ENCODE peak calls at places on chromosomes 5 and 9, in six cellular contexts. W, X, H, G, V and D are unnamed samples.

GRCh38 chr5:134139891-134140469 is 25.5 kb downstream of the TCF7 start:
- DNase-seq in H (no peak), G (no peak), X (no peak), W (peak), V (peak), D (no peak)

GRCh38 chr5:137091473-137091872 is 407.7 kb downstream of the SPOCK1 start:
- DNase-seq in W (no peak), V (no peak), G (no peak), H (peak), X (no peak), D (no peak)

GRCh38 chr5:139765040-139765408 is 30.6 kb upstream of the PSD2 start:
- DNase-seq in G (no peak), H (no peak), V (no peak), X (no peak), W (no peak), D (no peak)

GRCh38 chr5:105407190-105407589 is 1844.6 kb upstream of the NUDT12 start:
- DNase-seq in G (no peak), V (no peak), X (no peak), W (no peak), H (no peak), D (no peak)

GRCh38 chr5:178984145-178985072 is 10.7 kb downstream of the GRM6 start:
- DNase-seq in W (no peak), V (no peak), G (no peak), X (no peak), H (no peak), D (no peak)

GRCh38 chr9:96150324-96151023 is 151.5 kb downstream of the HSD17B3 start:
- DNase-seq in H (no peak), V (no peak), W (peak), X (no peak), G (no peak), D (no peak)

GRCh38 chr5:89723907-89724306 is 685.6 kb downstream of the CETN3 start:
- DNase-seq in G (no peak), W (no peak), V (no peak), H (no peak), X (no peak), D (no peak)

GRCh38 chr9:76526026-76526425 is 67.0 kb downstream of the GCNT1 start:
- DNase-seq in W (no peak), V (no peak), G (no peak), H (no peak), X (no peak), D (no peak)

GRCh38 chr5:180208435-180209081 is 453 bp downstream of the RASGEF1C start:
- DNase-seq in G (no peak), W (no peak), H (peak), V (no peak), X (no peak), D (no peak)

GRCh38 chr9:16321461-16322119 is 548.9 kb downstream of the BNC2 start:
- DNase-seq in X (no peak), H (peak), G (no peak), V (peak), W (no peak), D (no peak)

GRCh38 chr9:131625848-131626670 is 80.7 kb downstream of the PRRT1B start:
- DNase-seq in X (no peak), G (no peak), H (no peak), W (no peak), V (no peak), D (no peak)

GRCh38 chr5:38780950-38781349 is 64.9 kb upstream of the OSMR start:
- DNase-seq in V (peak), X (peak), H (peak), W (no peak), G (peak), D (peak)

GRCh38 chr9:81601639-81602623 is 87.4 kb downstream of the TLE1 start:
- DNase-seq in V (no peak), G (no peak), W (no peak), H (no peak), X (no peak), D (no peak)

GRCh38 chr5:141880961-141881801 is 3.0 kb upstream of the PCDH1 start:
- DNase-seq in H (no peak), G (no peak), X (no peak), V (no peak), W (peak), D (no peak)

GRCh38 chr9:95079461-95079860 is 238.0 kb downstream of the FANCC start:
- DNase-seq in G (peak), W (no peak), V (no peak), X (no peak), H (no peak), D (no peak)

GRCh38 chr9:135741276-135742219 is 39.6 kb downstream of the KCNT1 start:
- DNase-seq in H (no peak), G (no peak), V (no peak), W (no peak), X (no peak), D (no peak)
- TF ChIP-seq CTCF in H (no peak), G (no peak), V (no peak), W (no peak), X (no peak), D (no peak)

GRCh38 chr9:133499130-133499891 is 20.4 kb upstream of the SLC2A6 start:
- DNase-seq in H (no peak), W (no peak), G (no peak), X (no peak), V (peak), D (no peak)
- TF ChIP-seq CTCF in H (no peak), W (no peak), G (no peak), X (no peak), V (no peak), D (no peak)

GRCh38 chr9:36728651-36729520 is 156.2 kb downstream of the MELK start:
- DNase-seq in V (peak), X (peak), W (peak), H (peak), G (no peak), D (peak)
- TF ChIP-seq CTCF in V (peak), X (peak), W (peak), H (peak), G (no peak), D (peak)

DNA sequence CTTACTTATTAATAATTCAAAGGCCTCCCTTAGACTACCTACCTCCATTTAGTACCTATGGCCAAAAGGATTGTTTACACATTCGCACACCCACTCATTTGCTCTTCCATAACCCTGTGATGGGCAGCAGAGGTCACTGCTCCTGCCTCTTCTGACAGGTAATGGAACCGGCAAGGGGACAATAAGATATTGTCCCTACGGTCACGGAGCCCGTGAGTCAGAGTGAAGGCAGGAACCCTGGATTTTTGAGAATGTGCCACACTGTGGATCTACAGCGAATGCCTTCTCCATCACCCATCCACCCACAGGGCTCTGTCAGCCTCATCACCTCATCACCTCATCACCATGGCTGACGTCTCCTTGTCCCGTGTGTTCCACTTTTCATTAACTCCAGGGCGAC is 132.3 kb downstream of the MYO10 start:
- DNase-seq in V (no peak), G (no peak), H (no peak), W (no peak), X (no peak), D (no peak)
- TF ChIP-seq CTCF in V (no peak), G (no peak), H (no peak), W (no peak), X (no peak), D (no peak)

DNA sequence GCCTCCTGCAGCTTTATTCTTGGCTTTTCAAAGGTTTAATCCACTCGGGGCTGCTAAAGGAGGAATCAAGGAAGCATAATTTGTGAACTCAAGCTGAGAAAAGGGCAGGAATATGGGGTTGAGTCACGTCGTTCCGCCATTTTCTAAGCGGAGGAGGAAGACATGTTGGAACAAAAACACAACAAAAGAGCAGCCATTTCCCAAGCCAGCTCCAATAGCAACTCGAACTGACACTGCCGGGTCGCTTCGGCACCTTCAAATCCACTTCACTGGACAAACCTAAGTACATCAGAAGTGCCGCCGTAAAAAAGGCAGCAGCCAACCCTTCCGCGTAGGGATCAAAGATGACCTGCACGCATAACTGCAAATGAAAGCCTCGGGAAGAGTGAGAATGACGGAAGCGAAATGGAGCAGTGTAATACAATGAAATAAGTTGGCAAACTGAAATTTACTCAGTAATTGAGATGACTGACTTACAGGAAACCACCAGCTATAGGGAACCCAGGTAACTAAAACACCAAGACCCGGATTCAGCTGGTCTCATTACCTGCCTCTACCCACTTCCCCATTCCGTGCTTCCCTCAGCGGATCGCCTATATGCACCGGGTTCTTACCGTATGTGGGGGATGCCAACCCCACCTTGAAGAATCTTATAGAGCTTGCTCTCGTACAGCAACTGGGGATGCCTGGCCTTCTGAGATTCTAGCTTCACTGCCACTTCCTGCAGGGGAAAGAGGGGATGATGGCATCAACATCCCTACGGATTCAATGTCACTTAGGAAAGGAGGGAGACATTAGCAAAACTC is 1.6 kb downstream of the CSNK1A1 start:
- DNase-seq in V (peak), X (no peak), G (no peak), W (no peak), H (peak), D (no peak)
- TF ChIP-seq CTCF in V (no peak), X (no peak), G (no peak), W (no peak), H (no peak), D (no peak)

DNA sequence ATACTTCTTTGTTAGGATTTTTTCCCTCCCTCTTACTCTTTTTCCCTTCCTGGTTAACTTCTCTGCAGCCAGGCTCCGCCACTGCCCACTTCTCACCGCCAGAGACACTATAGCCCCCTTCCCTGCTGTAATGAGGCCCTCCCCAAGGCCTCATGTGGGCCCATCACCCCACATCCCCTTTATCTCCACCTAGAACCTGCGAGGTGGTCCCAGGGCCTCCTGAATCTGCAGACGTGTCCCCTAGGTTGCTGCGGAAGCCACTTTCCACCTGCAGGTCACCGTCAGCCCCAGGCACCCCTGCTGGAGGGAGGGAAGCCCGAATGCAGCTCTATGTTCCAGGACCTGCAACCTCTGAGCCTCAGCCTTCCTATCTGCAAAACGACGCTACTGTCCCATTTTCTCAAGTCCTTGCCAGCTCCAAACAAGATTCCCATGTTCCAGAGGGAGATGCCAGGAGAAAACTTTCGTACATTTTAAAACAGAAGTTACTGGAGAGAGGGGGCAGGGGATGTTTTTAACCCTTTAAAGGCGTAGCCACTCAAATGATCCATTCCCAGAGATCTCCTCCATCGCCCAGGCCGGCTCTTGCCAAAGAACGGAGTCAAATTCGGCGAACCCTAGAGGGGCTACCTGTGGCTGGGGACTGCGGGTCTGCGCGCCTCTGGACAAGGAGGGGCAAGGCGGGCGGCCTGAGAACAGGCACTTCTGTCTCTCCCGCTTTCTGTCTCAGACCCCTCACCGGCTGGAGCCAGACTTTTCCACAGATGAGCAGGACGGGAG is 929 bp downstream of the SH3PXD2B start:
- DNase-seq in G (peak), H (peak), V (peak), X (no peak), W (no peak), D (no peak)
- TF ChIP-seq CTCF in G (peak), H (peak), V (peak), X (peak), W (no peak), D (peak)

GRCh38 chr9:133924453-133924852 is 67.7 kb downstream of the VAV2 start:
- DNase-seq in W (no peak), G (no peak), V (no peak), H (no peak), X (no peak), D (no peak)
- TF ChIP-seq CTCF in W (no peak), G (no peak), V (no peak), H (no peak), X (no peak), D (no peak)